ENCODE peak calls at places on chromosome 5, in five cellular contexts. G, Y, U, W and K are unnamed samples. For H3K9me3, the result is how much of the 10 kb centered on the place peaks cover.

GRCh38 chr5:177366528-177367322 is 9.0 kb downstream of the RGS14 start:
- DNase-seq in Y (no peak), W (peak), U (peak), G (no peak), K (peak)

GRCh38 chr5:117160361-117160760 is 585.7 kb upstream of the SEMA6A start:
- DNase-seq in G (no peak), Y (no peak), W (no peak), U (no peak), K (no peak)

GRCh38 chr5:56815657-56816545 is 552 bp downstream of the MAP3K1 start:
- DNase-seq in U (peak), G (no peak), W (peak), Y (no peak), K (peak)

GRCh38 chr5:63055421-63055820 is 476.8 kb downstream of the LRRC70 start:
- DNase-seq in G (no peak), U (peak), Y (no peak), W (no peak), K (no peak)

GRCh38 chr5:93174930-93175329 is 406.1 kb downstream of the NR2F1-AS1 start:
- DNase-seq in G (no peak), U (no peak), Y (no peak), W (no peak), K (no peak)

GRCh38 chr5:153159611-153160010 is 330.9 kb upstream of the GRIA1 start:
- DNase-seq in U (no peak), G (no peak), Y (no peak), W (no peak), K (no peak)

GRCh38 chr5:398475-399295 is 44.3 kb upstream of the EXOC3 start:
- DNase-seq in G (no peak), Y (no peak), W (no peak), U (no peak), K (peak)

GRCh38 chr5:29780401-29780800 is 1413.1 kb upstream of the CDH6 start:
- DNase-seq in Y (no peak), G (no peak), U (no peak), W (no peak), K (no peak)

GRCh38 chr5:34475249-34475966 is 180.7 kb upstream of the RAI14 start:
- DNase-seq in G (no peak), U (no peak), Y (no peak), W (no peak), K (no peak)

GRCh38 chr5:151348789-151349188 is 1.4 kb upstream of the SLC36A2 start:
- DNase-seq in U (no peak), G (no peak), W (no peak), Y (no peak), K (no peak)

GRCh38 chr5:64622991-64623390 is 67.3 kb upstream of the SHISAL2B start:
- DNase-seq in U (no peak), G (no peak), Y (no peak), W (no peak), K (no peak)

GRCh38 chr5:176700239-176700847 is 53.1 kb downstream of the TSPAN17 start:
- DNase-seq in W (no peak), Y (no peak), G (no peak), U (peak), K (no peak)

GRCh38 chr5:85843535-85843934 is 774.2 kb upstream of the COX7C start:
- DNase-seq in Y (no peak), W (no peak), U (no peak), G (no peak), K (no peak)

GRCh38 chr5:91884036-91884435 is 500.9 kb upstream of the ARRDC3 start:
- DNase-seq in W (no peak), Y (no peak), G (no peak), U (no peak), K (no peak)

GRCh38 chr5:73443725-73444498 is 4.7 kb downstream of the FOXD1 start:
- DNase-seq in W (no peak), Y (no peak), U (no peak), G (no peak), K (no peak)

GRCh38 chr5:68843600-68844342 is 250.0 kb upstream of the SLC30A5 start:
- DNase-seq in Y (no peak), U (no peak), W (no peak), G (no peak), K (no peak)

GRCh38 chr5:75550597-75550996 is 38.9 kb downstream of the POLK start:
- DNase-seq in W (no peak), Y (no peak), G (no peak), U (no peak), K (no peak)

GRCh38 chr5:191036-191948 is at the start of gene LRRC14B:
- DNase-seq in Y (no peak), U (no peak), W (no peak), G (no peak), K (no peak)

GRCh38 chr5:177049285-177049684 is 26.8 kb downstream of the ZNF346 start:
- DNase-seq in W (no peak), G (no peak), Y (no peak), U (no peak), K (no peak)

GRCh38 chr5:172786736-172787462 is 15.9 kb upstream of the DUSP1 start:
- DNase-seq in W (no peak), U (no peak), G (no peak), Y (no peak), K (no peak)

GRCh38 chr5:158644301-158644700 is 455.4 kb downstream of the EBF1 start:
- DNase-seq in W (no peak), Y (no peak), U (no peak), G (no peak), K (no peak)

GRCh38 chr5:21152611-21153010 is 1164.6 kb upstream of the CDH18 start:
- DNase-seq in G (no peak), Y (no peak), U (no peak), W (peak), K (no peak)

GRCh38 chr5:160649304-160649703 is 202.7 kb downstream of the ATP10B start:
- DNase-seq in Y (no peak), G (no peak), W (no peak), U (no peak), K (no peak)

GRCh38 chr5:140220032-140220697 is 45.2 kb downstream of the CYSTM1 start:
- DNase-seq in G (no peak), U (peak), Y (peak), W (peak), K (no peak)

GRCh38 chr5:109487753-109488420 is 78.1 kb upstream of the PJA2 start:
- DNase-seq in U (no peak), Y (no peak), W (no peak), G (no peak), K (no peak)

GRCh38 chr5:66554211-66554610 is 42.0 kb upstream of the MAST4 start:
- DNase-seq in G (no peak), U (no peak), W (no peak), Y (peak), K (no peak)

GRCh38 chr5:38541174-38541724 is 15.2 kb downstream of the LIFR start:
- DNase-seq in W (peak), Y (no peak), G (no peak), U (no peak), K (no peak)

GRCh38 chr5:112917453-112918005 is 4.5 kb downstream of the REEP5 start:
- DNase-seq in G (no peak), Y (no peak), U (no peak), W (peak), K (no peak)

GRCh38 chr5:75640395-75640794 is 29.1 kb downstream of the ANKDD1B start:
- DNase-seq in U (no peak), W (peak), G (peak), Y (no peak), K (no peak)

GRCh38 chr5:83583859-83584258 is 112.3 kb downstream of the VCAN start:
- DNase-seq in G (no peak), U (no peak), Y (no peak), W (peak), K (no peak)

GRCh38 chr5:37166197-37166596 is 83.0 kb downstream of the CPLANE1 start:
- DNase-seq in U (no peak), Y (no peak), G (no peak), W (no peak), K (no peak)

GRCh38 chr5:57298295-57298984 is 124.6 kb downstream of the GPBP1 start:
- DNase-seq in Y (peak), U (peak), W (peak), G (peak), K (peak)

GRCh38 chr5:68962632-68963484 is 131.0 kb upstream of the SLC30A5 start:
- DNase-seq in Y (no peak), G (peak), U (peak), W (peak), K (peak)

GRCh38 chr5:93581738-93582414 is 857 bp upstream of the NR2F1-AS1 start:
- DNase-seq in G (peak), U (no peak), W (peak), Y (no peak), K (no peak)

GRCh38 chr5:179113143-179113530 is 53.0 kb downstream of the ZNF354C start:
- DNase-seq in W (no peak), G (no peak), U (no peak), Y (no peak), K (peak)
- H3K9me3 ChIP-seq in W (under half), G (under half), U (under half), Y (under half), K (under half)

GRCh38 chr5:129622531-129622930 is 125.4 kb upstream of the MINAR2 start:
- DNase-seq in G (no peak), U (no peak), Y (no peak), W (no peak), K (no peak)

DNA sequence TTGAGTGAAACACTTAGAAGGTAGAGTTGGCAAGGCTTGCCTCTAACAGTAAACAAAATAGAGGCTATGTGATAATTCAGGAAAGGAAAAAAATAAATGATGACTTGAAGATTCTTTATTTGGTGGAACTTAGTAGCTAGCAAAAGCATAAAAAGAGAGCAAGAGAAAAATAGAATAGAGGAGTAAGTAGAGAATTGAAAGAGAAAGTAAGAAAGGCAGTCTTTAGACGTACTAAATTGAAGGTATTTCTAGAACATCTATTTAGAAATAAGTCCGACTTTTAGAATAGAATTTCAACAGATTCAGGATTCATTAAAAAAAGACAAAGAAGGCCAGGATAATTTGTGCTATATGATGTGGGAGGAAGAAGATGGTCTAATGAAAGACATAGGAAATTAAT is 128.1 kb upstream of the MINAR2 start:
- DNase-seq in G (no peak), Y (no peak), U (no peak), W (no peak), K (no peak)
- H3K9ac ChIP-seq in G (no peak), Y (no peak), U (no peak), W (no peak), K (no peak)

DNA sequence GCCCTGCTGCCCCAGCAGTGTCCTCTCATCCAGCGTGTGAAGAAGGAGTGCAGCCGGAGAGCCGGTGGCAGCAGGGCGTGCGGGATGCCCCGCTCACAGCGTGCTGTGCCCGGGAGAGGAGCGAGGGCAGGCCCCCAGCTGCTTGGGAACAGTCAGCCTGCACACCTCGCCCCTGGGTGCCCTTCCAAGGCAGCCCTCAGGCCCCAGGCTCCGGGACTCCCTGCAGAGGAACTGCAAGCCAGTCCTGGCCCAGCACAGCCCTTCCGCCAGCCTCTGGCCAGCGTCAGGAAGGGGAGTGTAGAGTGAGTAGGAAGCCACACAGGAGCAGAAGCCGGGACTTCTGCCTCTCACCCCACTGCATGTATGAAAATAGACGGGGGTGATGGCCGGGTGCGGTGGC is 43.5 kb downstream of the ADAMTS2 start:
- DNase-seq in G (no peak), W (no peak), U (no peak), Y (no peak), K (no peak)
- H3K9me3 ChIP-seq in G (under half), W (under half), U (under half), Y (under half), K (under half)

GRCh38 chr5:2038337-2039179 is 155.8 kb upstream of the IRX4 start:
- DNase-seq in U (peak), G (peak), W (peak), Y (no peak), K (peak)
- H3K9ac ChIP-seq in U (peak), G (no peak), W (no peak), Y (no peak), K (peak)

GRCh38 chr5:77210091-77211012 is at the start of gene PDE8B:
- DNase-seq in Y (no peak), U (no peak), G (no peak), W (no peak), K (no peak)

GRCh38 chr5:77211691-77212047 is 1.2 kb downstream of the PDE8B start:
- DNase-seq in Y (no peak), G (no peak), U (no peak), W (no peak), K (no peak)

GRCh38 chr5:77211013-77211690 is 672 bp downstream of the PDE8B start:
- DNase-seq in Y (no peak), U (no peak), W (no peak), G (no peak), K (no peak)

GRCh38 chr5:77208507-77209163 is 1.8 kb upstream of the PDE8B start:
- DNase-seq in G (no peak), U (no peak), Y (no peak), W (no peak), K (no peak)

DNA sequence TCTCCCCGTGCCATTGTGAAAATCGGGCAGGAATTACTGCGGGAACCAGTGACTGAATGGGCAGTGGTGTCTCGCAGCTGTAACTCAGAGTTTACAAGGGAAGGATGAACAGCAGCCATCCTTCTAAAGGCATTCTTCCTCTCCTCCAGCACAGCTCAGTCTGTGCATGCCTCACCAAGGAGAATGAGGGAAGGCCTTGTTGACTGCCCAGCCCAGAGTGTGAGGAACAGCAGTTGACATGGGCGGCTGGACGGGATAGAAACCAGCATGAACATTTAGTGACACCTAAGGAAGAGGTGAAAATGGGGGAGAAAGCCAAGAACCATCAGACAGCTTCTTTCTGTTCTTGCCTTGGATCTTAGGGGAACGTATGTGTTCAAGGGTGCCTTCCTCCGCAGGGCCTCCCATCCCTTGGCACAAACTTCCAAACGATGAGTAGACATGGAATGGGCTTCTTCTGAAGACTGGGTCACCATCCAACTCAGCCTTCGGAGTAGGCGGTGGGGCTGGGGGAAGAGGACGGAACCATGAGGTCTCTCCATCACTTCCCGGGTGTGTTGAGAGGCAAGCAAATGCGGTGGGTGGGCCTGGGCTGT is 887 bp upstream of the PDE8B start:
- DNase-seq in G (no peak), U (no peak), Y (no peak), W (no peak), K (no peak)
- H3K9me3 ChIP-seq in G (under half), U (under half), Y (under half), W (under half), K (under half)